ENCODE peak calls at places on chromosomes 1 and 21, in nine cellular contexts. N is suprapubic skin; K is heart left ventricle; X is GM13976; G is CD4-positive, alpha-beta T cell; T is GM23338; Y is fibroblast of mammary gland; D is Calu3; O is ascending aorta. V is an unnamed sample.

GRCh38 chr1:114319480-114319879 is 165.8 kb upstream of the SYT6 start:
- DNase-seq in N (no peak), K (no peak), X (no peak), G (no peak), T (no peak), Y (peak), D (no peak), O (no peak), V (no peak)

GRCh38 chr1:91515994-91516393 is 15.3 kb downstream of the CDC7 start:
- DNase-seq in N (no peak), K (no peak), X (no peak), G (no peak), T (no peak), Y (no peak), D (no peak), O (no peak), V (no peak)

GRCh38 chr1:11475718-11476117 is 3.2 kb upstream of the DISP3 start:
- DNase-seq in N (no peak), K (no peak), X (no peak), G (no peak), T (no peak), Y (no peak), D (no peak), O (no peak), V (no peak)

GRCh38 chr1:119587328-119587727 is 60.7 kb downstream of the ZNF697 start:
- DNase-seq in N (no peak), K (no peak), X (no peak), G (no peak), T (no peak), Y (no peak), D (no peak), O (no peak), V (no peak)

GRCh38 chr1:198776602-198777029 is 137.8 kb downstream of the PTPRC start:
- DNase-seq in N (peak), K (peak), X (no peak), G (no peak), T (no peak), Y (peak), D (no peak), O (peak), V (no peak)

GRCh38 chr21:31760931-31761330 is 29.0 kb upstream of the SCAF4 start:
- DNase-seq in N (no peak), K (no peak), X (no peak), G (no peak), T (no peak), Y (no peak), D (no peak), O (no peak), V (no peak)

GRCh38 chr1:204483791-204484190 is 10.8 kb downstream of the PIK3C2B start:
- DNase-seq in N (no peak), K (no peak), X (no peak), G (no peak), T (no peak), Y (no peak), D (no peak), O (no peak), V (no peak)

GRCh38 chr1:38788937-38789336 is 70.6 kb downstream of the RRAGC start:
- DNase-seq in N (no peak), K (no peak), X (no peak), G (no peak), T (no peak), Y (no peak), D (no peak), O (no peak), V (no peak)

GRCh38 chr1:148160048-148160395 is 7.9 kb upstream of the NBPF11 start:
- DNase-seq in N (no peak), K (no peak), X (peak), G (no peak), T (no peak), Y (no peak), D (no peak), O (no peak), V (no peak)

GRCh38 chr1:34460193-34460592 is 283.5 kb downstream of the C1orf94 start:
- DNase-seq in N (no peak), K (no peak), X (peak), G (no peak), T (peak), Y (peak), D (peak), O (no peak), V (peak)

GRCh38 chr1:23875382-23875781 is 7.3 kb upstream of the FUCA1 start:
- DNase-seq in N (no peak), K (no peak), X (no peak), G (no peak), T (no peak), Y (no peak), D (no peak), O (no peak), V (no peak)

GRCh38 chr1:36448530-36449051 is 1.7 kb downstream of the OSCP1 start:
- DNase-seq in N (no peak), K (no peak), X (no peak), G (no peak), T (no peak), Y (no peak), D (no peak), O (no peak), V (no peak)

GRCh38 chr21:29145354-29145782 is 14.9 kb downstream of the MAP3K7CL start:
- DNase-seq in N (no peak), K (no peak), X (no peak), G (no peak), T (no peak), Y (peak), D (peak), O (no peak), V (no peak)

GRCh38 chr1:162687870-162688269 is 55.6 kb downstream of the DDR2 start:
- DNase-seq in N (no peak), K (no peak), X (no peak), G (no peak), T (no peak), Y (no peak), D (no peak), O (no peak), V (no peak)

GRCh38 chr1:35499652-35500176 is 57.5 kb downstream of the KIAA0319L start:
- DNase-seq in N (no peak), K (no peak), X (no peak), G (peak), T (no peak), Y (no peak), D (no peak), O (no peak), V (no peak)

GRCh38 chr1:221444346-221444745 is 297.5 kb downstream of the DUSP10 start:
- DNase-seq in N (no peak), K (no peak), X (no peak), G (no peak), T (no peak), Y (peak), D (no peak), O (no peak), V (no peak)

GRCh38 chr1:45490623-45491463 is at the start of gene TESK2:
- DNase-seq in N (peak), K (peak), X (peak), G (peak), T (peak), Y (peak), D (peak), O (peak), V (peak)
- TF ChIP-seq CTCF in N (no peak), K (no peak), X (no peak), G (no peak), T (no peak), Y (no peak), D (no peak), O (no peak), V (peak)

DNA sequence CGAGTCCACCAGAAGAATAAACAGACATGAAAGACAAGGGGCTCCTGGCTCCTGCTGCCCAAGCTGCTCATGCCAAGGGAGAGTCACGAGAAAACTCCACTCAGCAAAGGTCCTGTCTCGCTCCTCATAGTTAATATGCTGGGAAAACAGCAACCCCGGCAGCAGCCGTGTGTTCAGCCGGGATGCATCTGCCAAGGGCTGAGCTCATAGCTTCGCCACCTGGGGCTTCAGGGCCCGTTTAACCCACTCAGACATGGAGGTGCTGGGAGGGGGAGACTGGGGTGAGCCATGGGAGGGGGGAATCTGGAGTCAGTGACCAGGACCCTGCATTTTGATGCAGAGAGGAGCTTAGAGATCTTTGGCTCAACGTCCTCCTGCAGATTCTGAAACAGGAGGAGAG is 283.4 kb downstream of the PTPRU start:
- DNase-seq in N (peak), K (no peak), X (no peak), G (no peak), T (no peak), Y (no peak), D (no peak), O (no peak), V (no peak)
- TF ChIP-seq CTCF in N (no peak), K (no peak), X (no peak), G (no peak), T (no peak), Y (no peak), D (no peak), O (no peak), V (no peak)

DNA sequence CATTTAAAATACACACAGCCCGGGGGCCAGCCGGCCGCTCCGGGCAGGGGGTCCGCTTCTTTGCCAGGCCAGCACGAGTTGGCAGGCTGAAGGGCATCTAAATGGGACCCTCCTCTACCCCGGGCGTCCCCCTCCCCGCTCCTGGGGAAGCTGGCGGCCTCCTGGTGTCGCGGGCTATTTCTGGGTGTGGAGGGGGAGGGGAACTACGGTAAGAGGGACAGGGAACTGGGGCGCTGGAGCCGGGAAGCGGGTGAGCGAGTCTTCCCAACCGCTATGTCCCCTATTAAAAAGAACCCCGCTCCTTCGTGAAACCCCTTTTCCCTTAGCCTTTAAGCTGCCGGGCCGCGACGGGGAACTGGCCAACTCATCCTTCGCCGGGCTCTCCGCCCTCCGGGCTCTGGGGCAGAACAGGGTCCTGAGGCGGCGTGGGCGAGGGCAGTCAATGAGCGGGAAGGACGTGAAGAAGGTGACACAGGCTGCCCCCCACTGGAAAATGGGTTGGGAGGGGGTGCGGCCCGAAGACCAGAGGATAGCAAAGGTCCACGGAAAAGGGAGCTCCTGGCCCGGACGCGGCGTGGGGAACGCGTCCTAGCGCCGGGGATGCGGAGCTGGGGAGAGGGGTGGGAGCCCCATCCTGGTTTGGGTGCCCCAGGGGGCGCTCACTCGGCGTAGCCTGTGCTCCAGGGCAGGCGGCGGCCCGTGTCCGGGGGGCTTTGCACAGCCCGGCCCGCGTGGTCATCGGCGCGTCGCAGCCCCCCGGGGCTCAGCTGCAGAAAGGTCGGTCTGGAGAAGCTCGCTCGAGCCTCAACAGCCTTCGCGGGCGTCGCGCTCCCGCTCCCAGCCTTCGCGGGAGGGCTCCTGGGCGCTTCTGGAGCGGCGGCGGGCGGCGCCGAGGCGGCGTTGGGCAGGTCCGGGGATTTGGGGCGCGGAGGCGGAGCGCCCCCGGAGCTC is 544 bp downstream of the PPM1J start:
- DNase-seq in N (peak), K (no peak), X (no peak), G (no peak), T (peak), Y (no peak), D (no peak), O (no peak), V (no peak)
- TF ChIP-seq CTCF in N (no peak), K (no peak), X (no peak), G (peak), T (no peak), Y (no peak), D (no peak), O (peak), V (no peak)

GRCh38 chr1:214551052-214551435 is 358 bp downstream of the PTPN14 start:
- DNase-seq in N (peak), K (peak), X (no peak), G (no peak), T (peak), Y (no peak), D (peak), O (no peak), V (peak)

GRCh38 chr1:214548988-214549387 is 2.4 kb downstream of the PTPN14 start:
- DNase-seq in N (no peak), K (peak), X (no peak), G (no peak), T (no peak), Y (peak), D (peak), O (no peak), V (no peak)

GRCh38 chr1:214550339-214551051 is 907 bp downstream of the PTPN14 start:
- DNase-seq in N (no peak), K (no peak), X (peak), G (no peak), T (peak), Y (no peak), D (no peak), O (no peak), V (no peak)

GRCh38 chr1:214551436-214552173 is at the start of gene PTPN14:
- DNase-seq in N (peak), K (peak), X (peak), G (no peak), T (peak), Y (peak), D (peak), O (peak), V (no peak)

DNA sequence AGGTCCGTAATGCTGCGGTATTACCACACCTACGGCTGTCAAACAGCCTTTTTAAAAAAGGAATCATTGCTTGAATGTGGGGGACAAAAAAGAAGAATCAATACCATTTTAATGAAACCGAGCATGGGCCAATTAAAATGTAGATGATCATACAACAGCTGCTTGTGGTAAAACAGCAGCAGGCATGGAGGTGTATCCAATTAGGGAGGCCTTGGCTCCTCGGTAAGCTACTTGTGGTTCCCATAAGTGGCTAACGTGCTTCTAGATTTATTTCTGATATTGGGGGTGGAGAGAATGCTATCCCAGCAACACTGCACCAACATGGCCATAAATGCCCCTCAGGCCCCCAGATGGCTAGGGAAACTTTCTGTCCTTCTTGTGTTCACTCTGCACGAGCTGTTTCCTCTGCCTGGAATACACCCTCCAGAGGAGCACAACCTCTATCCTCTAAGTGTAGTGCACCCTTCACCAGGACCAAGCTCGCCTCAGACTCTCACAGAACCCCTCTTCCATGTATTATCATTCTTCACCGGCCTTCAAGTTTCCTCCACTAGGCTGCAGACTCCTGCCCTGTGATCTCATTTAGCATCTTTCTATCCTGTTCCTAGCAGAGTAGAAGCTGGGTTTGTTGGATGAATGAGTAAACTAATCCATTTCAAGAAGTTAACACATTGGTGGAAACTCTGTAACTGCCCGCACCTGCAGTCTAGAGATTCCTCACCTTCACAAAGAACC is 1.6 kb downstream of the PTPN14 start:
- DNase-seq in N (no peak), K (no peak), X (no peak), G (no peak), T (peak), Y (peak), D (no peak), O (no peak), V (no peak)
- TF ChIP-seq CTCF in N (no peak), K (peak), X (no peak), G (no peak), T (no peak), Y (peak), D (no peak), O (no peak), V (no peak)

DNA sequence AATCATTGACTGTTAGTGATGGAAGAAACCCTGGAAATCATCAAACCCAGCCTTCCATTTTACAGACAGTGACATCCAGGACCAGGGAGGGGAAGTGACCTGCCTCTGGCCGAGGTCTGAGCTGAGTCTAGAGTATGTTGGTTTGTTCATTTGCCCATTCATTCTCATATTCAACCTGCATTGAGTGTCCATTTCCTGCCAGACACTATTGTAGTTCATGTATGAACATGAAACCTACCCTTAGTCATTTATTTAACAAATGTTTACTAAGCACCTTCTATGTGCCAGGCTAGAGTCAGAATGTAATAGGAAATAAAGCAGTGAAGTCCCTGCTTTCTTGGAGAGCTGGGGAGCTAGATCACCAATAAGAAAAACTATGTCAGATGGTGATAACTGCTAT is 51.3 kb downstream of the KCND3 start:
- DNase-seq in N (no peak), K (no peak), X (no peak), G (no peak), T (no peak), Y (no peak), D (no peak), O (no peak), V (no peak)
- TF ChIP-seq CTCF in N (no peak), K (no peak), X (no peak), G (no peak), T (no peak), Y (no peak), D (no peak), O (no peak), V (no peak)

GRCh38 chr1:15328785-15329480 is 80.8 kb upstream of the EFHD2 start:
- DNase-seq in N (peak), K (peak), X (peak), G (no peak), T (no peak), Y (peak), D (no peak), O (peak), V (no peak)
- TF ChIP-seq CTCF in N (no peak), K (peak), X (no peak), G (no peak), T (no peak), Y (peak), D (no peak), O (peak), V (no peak)

GRCh38 chr1:232963366-232963765 is 13.0 kb downstream of the NTPCR start:
- DNase-seq in N (no peak), K (no peak), X (no peak), G (no peak), T (no peak), Y (peak), D (no peak), O (no peak), V (no peak)

GRCh38 chr1:232965912-232966217 is 15.5 kb downstream of the NTPCR start:
- DNase-seq in N (no peak), K (no peak), X (no peak), G (no peak), T (no peak), Y (no peak), D (no peak), O (no peak), V (no peak)

GRCh38 chr1:232966663-232967062 is 16.3 kb downstream of the NTPCR start:
- DNase-seq in N (no peak), K (no peak), X (no peak), G (no peak), T (no peak), Y (no peak), D (peak), O (no peak), V (no peak)

GRCh38 chr1:232962761-232963357 is 12.4 kb downstream of the NTPCR start:
- DNase-seq in N (no peak), K (no peak), X (no peak), G (no peak), T (peak), Y (peak), D (no peak), O (no peak), V (no peak)

DNA sequence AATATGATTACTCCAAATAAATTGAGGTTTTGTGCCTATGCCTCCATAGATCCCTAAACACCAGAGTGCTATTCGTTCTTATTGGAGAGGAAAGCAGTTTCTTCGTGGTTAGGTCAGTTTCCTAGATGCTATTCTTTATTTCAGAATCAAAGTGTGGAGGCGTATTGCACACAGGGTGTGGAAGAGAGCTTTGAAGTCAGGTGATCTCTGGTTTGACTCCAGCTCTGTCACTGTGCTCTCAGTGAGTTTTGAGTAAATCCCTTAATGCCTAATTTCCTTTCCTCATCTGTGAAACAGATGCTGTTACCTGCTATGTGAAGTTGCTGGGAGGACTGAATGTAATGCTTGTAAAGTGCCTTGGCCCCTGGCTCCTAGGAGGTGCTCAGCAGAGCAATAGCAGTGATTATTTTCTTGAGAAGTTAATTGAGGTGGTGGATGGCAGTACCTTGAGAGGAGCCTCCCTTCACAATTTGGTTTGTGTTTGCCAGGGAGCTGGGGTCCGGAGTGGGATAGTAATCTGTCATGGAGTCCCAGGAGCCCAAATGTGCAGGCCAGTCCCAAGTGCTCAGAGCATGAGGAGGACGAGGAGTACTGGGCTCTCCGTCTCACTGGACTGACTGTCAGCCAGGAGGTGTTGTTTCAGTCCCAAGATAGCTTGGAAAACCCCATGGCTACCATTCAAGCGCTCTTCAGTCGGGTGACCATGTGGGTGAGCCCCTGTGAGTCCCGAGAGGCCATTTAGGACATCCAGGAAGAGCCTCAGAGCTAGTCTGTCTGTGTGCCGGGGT is 14.9 kb downstream of the NTPCR start:
- DNase-seq in N (no peak), K (no peak), X (no peak), G (no peak), T (no peak), Y (no peak), D (no peak), O (no peak), V (no peak)
- TF ChIP-seq CTCF in N (no peak), K (no peak), X (no peak), G (no peak), T (no peak), Y (no peak), D (no peak), O (no peak), V (no peak)

GRCh38 chr1:55063562-55063942 is 24.2 kb downstream of the PCSK9 start:
- DNase-seq in N (no peak), K (no peak), X (peak), G (no peak), T (no peak), Y (no peak), D (no peak), O (no peak), V (no peak)

GRCh38 chr1:55065649-55066048 is 26.3 kb downstream of the PCSK9 start:
- DNase-seq in N (no peak), K (no peak), X (no peak), G (no peak), T (no peak), Y (no peak), D (no peak), O (no peak), V (no peak)

GRCh38 chr1:55064861-55065263 is 25.5 kb downstream of the PCSK9 start:
- DNase-seq in N (no peak), K (peak), X (no peak), G (no peak), T (no peak), Y (peak), D (no peak), O (no peak), V (no peak)

GRCh38 chr1:55062801-55063561 is 23.6 kb downstream of the PCSK9 start:
- DNase-seq in N (no peak), K (no peak), X (peak), G (no peak), T (no peak), Y (no peak), D (no peak), O (no peak), V (peak)

GRCh38 chr1:55064071-55064581 is 24.8 kb downstream of the PCSK9 start:
- DNase-seq in N (no peak), K (peak), X (peak), G (no peak), T (peak), Y (no peak), D (no peak), O (no peak), V (no peak)
- TF ChIP-seq CTCF in N (no peak), K (no peak), X (no peak), G (no peak), T (peak), Y (no peak), D (no peak), O (no peak), V (peak)

V was measured in B cell.